ENCODE peak calls at places on chromosomes 1 and 21, in ten cellular contexts. One of them, this sample, is unnamed.

GRCh38 chr1:35725591-35725990 is 6.9 kb upstream of the C1orf216 start:
- DNase-seq in right lobe of liver: no peak
- DNase-seq in testis: no peak
- DNase-seq in A549: no peak
- DNase-seq in esophagus squamous epithelium: no peak
- DNase-seq in sigmoid colon: no peak
- DNase-seq in stomach: no peak
- DNase-seq in IMR-90: peak
- DNase-seq in breast epithelium: no peak
- DNase-seq in heart left ventricle: no peak
- DNase-seq in this sample: no peak

GRCh38 chr1:107991371-107992066 is 26.5 kb upstream of the VAV3 start:
- DNase-seq in stomach: no peak
- DNase-seq in esophagus squamous epithelium: no peak
- DNase-seq in right lobe of liver: no peak
- DNase-seq in testis: peak
- DNase-seq in breast epithelium: peak
- DNase-seq in sigmoid colon: no peak
- DNase-seq in IMR-90: no peak
- DNase-seq in heart left ventricle: no peak
- DNase-seq in A549: no peak
- DNase-seq in this sample: no peak

GRCh38 chr21:25300632-25301031 is 306.6 kb downstream of the MRPL39 start:
- DNase-seq in IMR-90: no peak
- DNase-seq in stomach: no peak
- DNase-seq in testis: no peak
- DNase-seq in sigmoid colon: no peak
- DNase-seq in breast epithelium: no peak
- DNase-seq in right lobe of liver: no peak
- DNase-seq in A549: no peak
- DNase-seq in heart left ventricle: no peak
- DNase-seq in esophagus squamous epithelium: no peak
- DNase-seq in this sample: no peak

GRCh38 chr1:23796466-23797271 is 3.9 kb downstream of the GALE start:
- DNase-seq in stomach: peak
- DNase-seq in sigmoid colon: peak
- DNase-seq in IMR-90: no peak
- DNase-seq in testis: no peak
- DNase-seq in heart left ventricle: no peak
- DNase-seq in breast epithelium: no peak
- DNase-seq in A549: no peak
- DNase-seq in esophagus squamous epithelium: no peak
- DNase-seq in right lobe of liver: no peak
- DNase-seq in this sample: no peak

GRCh38 chr1:96259399-96259798 is 462.2 kb upstream of the PTBP2 start:
- DNase-seq in IMR-90: no peak
- DNase-seq in stomach: no peak
- DNase-seq in right lobe of liver: no peak
- DNase-seq in testis: no peak
- DNase-seq in breast epithelium: no peak
- DNase-seq in esophagus squamous epithelium: no peak
- DNase-seq in heart left ventricle: no peak
- DNase-seq in A549: no peak
- DNase-seq in sigmoid colon: no peak
- DNase-seq in this sample: no peak

GRCh38 chr1:87330201-87330953 is 1.7 kb downstream of the LMO4 start:
- DNase-seq in A549: no peak
- DNase-seq in stomach: peak
- DNase-seq in breast epithelium: no peak
- DNase-seq in sigmoid colon: peak
- DNase-seq in heart left ventricle: peak
- DNase-seq in right lobe of liver: no peak
- DNase-seq in testis: peak
- DNase-seq in IMR-90: peak
- DNase-seq in esophagus squamous epithelium: no peak
- DNase-seq in this sample: no peak

GRCh38 chr1:214472362-214472761 is 79.0 kb downstream of the PTPN14 start:
- DNase-seq in IMR-90: no peak
- DNase-seq in right lobe of liver: no peak
- DNase-seq in testis: no peak
- DNase-seq in esophagus squamous epithelium: no peak
- DNase-seq in heart left ventricle: no peak
- DNase-seq in A549: no peak
- DNase-seq in breast epithelium: no peak
- DNase-seq in stomach: no peak
- DNase-seq in sigmoid colon: no peak
- DNase-seq in this sample: no peak

GRCh38 chr1:38964140-38964548 is 22.5 kb upstream of the RHBDL2 start:
- DNase-seq in IMR-90: no peak
- DNase-seq in breast epithelium: no peak
- DNase-seq in heart left ventricle: no peak
- DNase-seq in testis: no peak
- DNase-seq in esophagus squamous epithelium: no peak
- DNase-seq in A549: peak
- DNase-seq in sigmoid colon: no peak
- DNase-seq in right lobe of liver: no peak
- DNase-seq in stomach: no peak
- DNase-seq in this sample: no peak

GRCh38 chr1:217734973-217735372 is 103.8 kb downstream of the SPATA17 start:
- DNase-seq in IMR-90: no peak
- DNase-seq in A549: no peak
- DNase-seq in testis: no peak
- DNase-seq in esophagus squamous epithelium: no peak
- DNase-seq in breast epithelium: no peak
- DNase-seq in heart left ventricle: no peak
- DNase-seq in right lobe of liver: no peak
- DNase-seq in sigmoid colon: no peak
- DNase-seq in stomach: no peak
- DNase-seq in this sample: no peak

GRCh38 chr1:173478099-173478555 is 992 bp downstream of the PRDX6 start:
- DNase-seq in sigmoid colon: peak
- DNase-seq in heart left ventricle: peak
- DNase-seq in A549: peak
- DNase-seq in testis: peak
- DNase-seq in esophagus squamous epithelium: no peak
- DNase-seq in stomach: peak
- DNase-seq in IMR-90: peak
- DNase-seq in right lobe of liver: peak
- DNase-seq in breast epithelium: peak
- DNase-seq in this sample: no peak

GRCh38 chr1:17189632-17190525 is 15.0 kb upstream of the PADI1 start:
- DNase-seq in right lobe of liver: no peak
- DNase-seq in testis: no peak
- DNase-seq in sigmoid colon: peak
- DNase-seq in breast epithelium: peak
- DNase-seq in A549: no peak
- DNase-seq in heart left ventricle: no peak
- DNase-seq in IMR-90: peak
- DNase-seq in stomach: peak
- DNase-seq in esophagus squamous epithelium: no peak
- DNase-seq in this sample: no peak

GRCh38 chr1:224497714-224498573 is 63.3 kb upstream of the WDR26 start:
- DNase-seq in right lobe of liver: no peak
- DNase-seq in A549: no peak
- DNase-seq in esophagus squamous epithelium: no peak
- DNase-seq in IMR-90: peak
- DNase-seq in sigmoid colon: no peak
- DNase-seq in heart left ventricle: no peak
- DNase-seq in breast epithelium: peak
- DNase-seq in stomach: peak
- DNase-seq in testis: peak
- DNase-seq in this sample: peak

GRCh38 chr21:42568834-42569731 is 55.4 kb downstream of the SLC37A1 start:
- DNase-seq in sigmoid colon: peak
- DNase-seq in IMR-90: no peak
- DNase-seq in testis: peak
- DNase-seq in esophagus squamous epithelium: no peak
- DNase-seq in right lobe of liver: peak
- DNase-seq in breast epithelium: no peak
- DNase-seq in A549: no peak
- DNase-seq in heart left ventricle: peak
- DNase-seq in stomach: peak
- DNase-seq in this sample: no peak

GRCh38 chr1:115426271-115426771 is 88.3 kb upstream of the NGF start:
- DNase-seq in right lobe of liver: no peak
- DNase-seq in testis: peak
- DNase-seq in breast epithelium: no peak
- DNase-seq in heart left ventricle: peak
- DNase-seq in stomach: no peak
- DNase-seq in sigmoid colon: peak
- DNase-seq in esophagus squamous epithelium: no peak
- DNase-seq in IMR-90: peak
- DNase-seq in A549: no peak
- DNase-seq in this sample: no peak

GRCh38 chr1:227395391-227396028 is 77.2 kb upstream of the CDC42BPA start:
- DNase-seq in esophagus squamous epithelium: no peak
- DNase-seq in breast epithelium: no peak
- DNase-seq in IMR-90: no peak
- DNase-seq in right lobe of liver: no peak
- DNase-seq in A549: no peak
- DNase-seq in heart left ventricle: no peak
- DNase-seq in testis: no peak
- DNase-seq in stomach: no peak
- DNase-seq in sigmoid colon: no peak
- DNase-seq in this sample: no peak

GRCh38 chr1:72623299-72623708 is 341.0 kb upstream of the NEGR1 start:
- DNase-seq in right lobe of liver: no peak
- DNase-seq in testis: no peak
- DNase-seq in A549: no peak
- DNase-seq in IMR-90: peak
- DNase-seq in breast epithelium: no peak
- DNase-seq in heart left ventricle: no peak
- DNase-seq in sigmoid colon: no peak
- DNase-seq in stomach: no peak
- DNase-seq in esophagus squamous epithelium: no peak
- DNase-seq in this sample: no peak

GRCh38 chr1:30908886-30909777 is 574 bp upstream of the SDC3 start:
- DNase-seq in stomach: no peak
- DNase-seq in IMR-90: no peak
- DNase-seq in right lobe of liver: no peak
- DNase-seq in esophagus squamous epithelium: no peak
- DNase-seq in A549: no peak
- DNase-seq in sigmoid colon: peak
- DNase-seq in breast epithelium: no peak
- DNase-seq in heart left ventricle: no peak
- DNase-seq in testis: no peak
- DNase-seq in this sample: no peak

GRCh38 chr21:44338971-44339910 is at the start of gene CFAP410:
- DNase-seq in sigmoid colon: peak
- DNase-seq in breast epithelium: peak
- DNase-seq in testis: peak
- DNase-seq in IMR-90: peak
- DNase-seq in heart left ventricle: peak
- DNase-seq in A549: peak
- DNase-seq in stomach: peak
- DNase-seq in right lobe of liver: peak
- DNase-seq in esophagus squamous epithelium: peak
- DNase-seq in this sample: peak
- TF ChIP-seq POLR2A in sigmoid colon: peak
- TF ChIP-seq POLR2A in breast epithelium: peak
- TF ChIP-seq POLR2A in testis: peak
- TF ChIP-seq POLR2A in IMR-90: peak
- TF ChIP-seq POLR2A in heart left ventricle: peak
- TF ChIP-seq POLR2A in A549: peak
- TF ChIP-seq POLR2A in stomach: no peak
- TF ChIP-seq POLR2A in right lobe of liver: peak
- TF ChIP-seq POLR2A in esophagus squamous epithelium: peak
- TF ChIP-seq POLR2A in this sample: peak

GRCh38 chr1:91884459-91885290 is 1.3 kb downstream of the TGFBR3 start:
- DNase-seq in stomach: peak
- DNase-seq in right lobe of liver: peak
- DNase-seq in breast epithelium: no peak
- DNase-seq in heart left ventricle: no peak
- DNase-seq in sigmoid colon: peak
- DNase-seq in testis: peak
- DNase-seq in esophagus squamous epithelium: no peak
- DNase-seq in A549: no peak
- DNase-seq in IMR-90: peak
- DNase-seq in this sample: no peak
- TF ChIP-seq POLR2A in stomach: no peak
- TF ChIP-seq POLR2A in right lobe of liver: no peak
- TF ChIP-seq POLR2A in breast epithelium: no peak
- TF ChIP-seq POLR2A in heart left ventricle: no peak
- TF ChIP-seq POLR2A in sigmoid colon: no peak
- TF ChIP-seq POLR2A in testis: no peak
- TF ChIP-seq POLR2A in esophagus squamous epithelium: no peak
- TF ChIP-seq POLR2A in A549: no peak
- TF ChIP-seq POLR2A in IMR-90: no peak
- TF ChIP-seq POLR2A in this sample: no peak

GRCh38 chr1:200739499-200740290 is 1.0 kb downstream of the CAMSAP2 start:
- DNase-seq in right lobe of liver: peak
- DNase-seq in A549: peak
- DNase-seq in esophagus squamous epithelium: no peak
- DNase-seq in sigmoid colon: peak
- DNase-seq in heart left ventricle: peak
- DNase-seq in IMR-90: no peak
- DNase-seq in stomach: peak
- DNase-seq in testis: peak
- DNase-seq in breast epithelium: peak
- DNase-seq in this sample: no peak
- TF ChIP-seq POLR2A in right lobe of liver: no peak
- TF ChIP-seq POLR2A in A549: peak
- TF ChIP-seq POLR2A in esophagus squamous epithelium: peak
- TF ChIP-seq POLR2A in sigmoid colon: no peak
- TF ChIP-seq POLR2A in heart left ventricle: no peak
- TF ChIP-seq POLR2A in IMR-90: no peak
- TF ChIP-seq POLR2A in stomach: no peak
- TF ChIP-seq POLR2A in testis: no peak
- TF ChIP-seq POLR2A in breast epithelium: no peak
- TF ChIP-seq POLR2A in this sample: no peak

GRCh38 chr1:46423574-46424240 is 29.6 kb downstream of the FAAH start:
- DNase-seq in stomach: no peak
- DNase-seq in testis: no peak
- DNase-seq in sigmoid colon: no peak
- DNase-seq in esophagus squamous epithelium: no peak
- DNase-seq in IMR-90: no peak
- DNase-seq in heart left ventricle: no peak
- DNase-seq in A549: no peak
- DNase-seq in breast epithelium: no peak
- DNase-seq in right lobe of liver: peak
- DNase-seq in this sample: no peak
- TF ChIP-seq POLR2A in stomach: no peak
- TF ChIP-seq POLR2A in testis: no peak
- TF ChIP-seq POLR2A in sigmoid colon: no peak
- TF ChIP-seq POLR2A in esophagus squamous epithelium: no peak
- TF ChIP-seq POLR2A in IMR-90: no peak
- TF ChIP-seq POLR2A in heart left ventricle: no peak
- TF ChIP-seq POLR2A in A549: no peak
- TF ChIP-seq POLR2A in breast epithelium: no peak
- TF ChIP-seq POLR2A in right lobe of liver: no peak
- TF ChIP-seq POLR2A in this sample: no peak

This sample was measured in GM12892.